ENCODE peak calls at places on chromosomes 5 and 9, in five cellular contexts. I is stimulated activated CD4-positive, alpha-beta T cell treated with anti-CD3 and anti-CD28 coated beads, Interleukin-2, amount 100 ng/mL, for 4 hours; A is HEK293T; S is T-helper 1 cell; U is fibroblast of pulmonary artery. G is an unnamed sample.

GRCh38 chr5:52693279-52693678 is 94.4 kb upstream of the ITGA1 start:
- DNase-seq in I (no peak), A (peak), S (peak), U (peak), G (no peak)

GRCh38 chr5:157918811-157919742 is 60.1 kb upstream of the CLINT1 start:
- DNase-seq in I (no peak), A (no peak), S (no peak), U (no peak), G (no peak)

GRCh38 chr5:103358305-103358996 is 99.9 kb downstream of the MACIR start:
- DNase-seq in I (no peak), A (no peak), S (no peak), U (no peak), G (no peak)

GRCh38 chr9:38677660-38678303 is 42.2 kb downstream of the FAM240B start:
- DNase-seq in I (no peak), A (no peak), S (no peak), U (no peak), G (no peak)

GRCh38 chr5:117652640-117653280 is 1078.1 kb upstream of the SEMA6A start:
- DNase-seq in I (no peak), A (peak), S (no peak), U (no peak), G (no peak)

GRCh38 chr5:2149196-2149541 is 266.4 kb upstream of the IRX4 start:
- DNase-seq in I (no peak), A (no peak), S (no peak), U (peak), G (no peak)

GRCh38 chr9:137437691-137438590 is 3.2 kb downstream of the ENTPD8 start:
- DNase-seq in I (no peak), A (no peak), S (no peak), U (no peak), G (peak)

GRCh38 chr5:42583322-42583721 is 160.1 kb downstream of the GHR start:
- DNase-seq in I (no peak), A (peak), S (no peak), U (peak), G (no peak)

GRCh38 chr9:21031091-21031817 is at the start of gene HACD4:
- DNase-seq in I (peak), A (no peak), S (peak), U (peak), G (no peak)